ENCODE peak calls at places on chromosomes 6 and 20, in six cellular contexts. S, B, W, R, K and E are unnamed samples.

GRCh38 chr6:152459245-152459644 is 177.9 kb downstream of the SYNE1 start:
- DNase-seq in B (peak), R (no peak), W (no peak), S (no peak), K (no peak), E (no peak)

GRCh38 chr20:11553603-11554002 is 364.1 kb upstream of the BTBD3 start:
- DNase-seq in K (no peak), W (peak), S (peak), R (no peak), B (peak), E (no peak)

GRCh38 chr6:15322781-15323536 is 77.1 kb downstream of the JARID2 start:
- DNase-seq in B (no peak), R (no peak), W (no peak), K (no peak), S (no peak), E (no peak)

GRCh38 chr6:42257614-42258013 is 40.0 kb upstream of the MRPS10 start:
- DNase-seq in R (no peak), K (no peak), B (no peak), S (no peak), W (no peak), E (no peak)

GRCh38 chr6:41939091-41939847 is 2.3 kb downstream of the CCND3 start:
- DNase-seq in B (no peak), W (peak), K (no peak), R (peak), S (no peak), E (no peak)

GRCh38 chr6:82863771-82864170 is 201.9 kb downstream of the UBE3D start:
- DNase-seq in R (no peak), K (no peak), B (no peak), W (no peak), S (no peak), E (no peak)

GRCh38 chr6:79868098-79868722 is 79.1 kb downstream of the ELOVL4 start:
- DNase-seq in W (peak), S (peak), K (peak), B (peak), R (peak), E (peak)

GRCh38 chr6:34508425-34508824 is 42.5 kb downstream of the PACSIN1 start:
- DNase-seq in W (no peak), R (no peak), B (no peak), S (no peak), K (no peak), E (no peak)

GRCh38 chr6:170452767-170453545 is 100.2 kb downstream of the PSMB1 start:
- DNase-seq in K (no peak), S (no peak), R (no peak), W (no peak), B (no peak), E (no peak)

GRCh38 chr20:21520702-21521595 is 7.1 kb upstream of the NKX2-2 start:
- DNase-seq in R (no peak), W (no peak), B (no peak), K (no peak), S (no peak), E (no peak)

GRCh38 chr6:5656226-5656625 is 350.5 kb downstream of the NRN1 start:
- DNase-seq in R (no peak), K (no peak), S (no peak), W (no peak), B (no peak), E (no peak)

GRCh38 chr6:135722679-135723078 is 128.8 kb upstream of the PDE7B start:
- DNase-seq in K (no peak), B (peak), S (peak), R (no peak), W (no peak), E (peak)

GRCh38 chr6:146931214-146931613 is 273.0 kb upstream of the STXBP5 start:
- DNase-seq in B (no peak), S (peak), K (no peak), R (no peak), W (no peak), E (no peak)

GRCh38 chr6:154768280-154768679 is 35.1 kb downstream of the SCAF8 start:
- DNase-seq in K (no peak), S (no peak), B (no peak), W (no peak), R (no peak), E (no peak)

GRCh38 chr20:61868466-61869090 is 197.1 kb downstream of the TAF4 start:
- DNase-seq in S (no peak), K (no peak), B (no peak), W (no peak), R (no peak), E (no peak)

GRCh38 chr6:21023210-21023609 is 489.0 kb downstream of the CDKAL1 start:
- DNase-seq in K (no peak), W (no peak), B (no peak), R (no peak), S (no peak), E (no peak)

GRCh38 chr6:75204222-75204958 is 1.5 kb downstream of the COL12A1 start:
- DNase-seq in R (peak), S (peak), W (peak), B (peak), K (no peak), E (peak)

DNA sequence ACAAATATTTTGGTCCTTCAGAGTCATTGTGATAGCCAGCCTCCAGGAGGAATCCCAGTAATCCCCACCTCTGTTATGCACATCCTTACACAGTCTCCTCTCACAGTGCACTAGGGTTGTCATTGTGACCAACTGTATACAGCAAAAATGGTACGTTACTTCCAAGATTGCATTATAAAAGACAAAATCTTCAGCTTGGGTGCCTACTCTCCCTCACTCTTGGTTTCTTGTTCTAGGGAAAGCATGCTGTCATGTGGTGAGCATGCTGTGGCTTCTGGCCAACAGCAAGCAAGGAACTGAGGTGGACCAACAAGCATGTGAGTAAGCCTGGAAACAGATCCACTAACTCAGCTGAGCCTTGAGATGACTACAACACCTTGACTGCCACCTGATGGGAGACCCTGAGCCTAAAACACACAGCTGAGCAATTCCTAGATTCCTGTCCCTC is 130.1 kb upstream of the DST start:
- DNase-seq in R (no peak), B (peak), W (no peak), S (no peak), K (no peak), E (peak)
- TF ChIP-seq MYC in R (no peak), B (no peak), W (no peak), S (no peak), K (no peak), E (no peak)

DNA sequence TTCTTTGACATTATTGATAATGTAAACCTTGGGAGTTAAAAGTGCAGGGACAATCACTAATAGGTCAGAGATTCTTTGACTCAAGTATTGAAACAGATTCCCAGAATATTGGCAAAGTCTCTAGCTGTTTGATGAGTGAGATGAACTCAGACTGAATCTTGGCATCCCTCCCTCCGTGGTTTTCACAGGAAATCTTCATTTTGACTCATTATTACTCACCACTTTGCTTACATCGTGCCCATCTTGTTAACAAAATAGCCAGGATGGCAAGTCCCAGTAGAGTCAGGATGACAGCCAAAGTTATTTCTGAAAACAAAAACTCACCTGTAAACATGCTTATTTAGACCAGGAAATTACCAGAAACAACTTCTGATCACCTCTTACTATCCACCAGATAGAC is 2.0 kb downstream of the TSBP1 start:
- DNase-seq in K (no peak), S (no peak), B (peak), W (no peak), R (no peak), E (peak)
- TF ChIP-seq MYC in K (no peak), S (no peak), B (no peak), W (no peak), R (no peak), E (no peak)

DNA sequence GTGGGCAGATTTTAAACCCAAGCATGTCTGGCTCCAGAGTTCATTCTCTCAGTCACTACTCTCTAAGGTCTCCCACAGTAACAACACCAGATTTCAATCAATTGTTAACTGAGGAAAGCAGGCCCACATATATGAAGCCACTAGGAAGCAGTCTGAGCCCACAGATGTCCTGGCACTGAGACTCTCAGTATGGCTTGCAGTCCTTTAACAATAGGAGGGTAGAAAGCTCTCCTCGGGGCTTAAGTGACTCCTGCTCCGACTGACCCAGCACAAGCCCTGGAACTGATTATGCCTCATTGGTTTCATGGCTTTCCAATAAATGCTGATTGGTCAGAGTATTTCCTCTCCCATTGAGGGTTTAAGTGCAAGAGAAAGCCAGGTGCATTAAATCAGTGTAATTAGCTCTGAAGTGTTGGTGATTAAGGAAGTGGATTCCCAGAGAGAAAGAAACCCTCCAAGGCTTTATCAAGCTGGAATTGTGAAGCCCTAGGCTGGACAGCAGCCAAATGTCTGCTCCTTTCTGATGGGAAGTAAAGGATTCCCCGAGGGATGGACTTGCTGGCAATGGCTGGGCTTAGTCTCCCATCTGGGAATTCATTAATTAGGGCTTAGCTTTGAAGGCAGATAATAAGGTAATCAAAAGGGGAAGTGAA is 76.6 kb upstream of the PROKR2 start:
- DNase-seq in B (no peak), S (no peak), R (no peak), W (no peak), K (no peak), E (no peak)
- TF ChIP-seq MYC in B (no peak), S (no peak), R (no peak), W (no peak), K (no peak), E (no peak)

DNA sequence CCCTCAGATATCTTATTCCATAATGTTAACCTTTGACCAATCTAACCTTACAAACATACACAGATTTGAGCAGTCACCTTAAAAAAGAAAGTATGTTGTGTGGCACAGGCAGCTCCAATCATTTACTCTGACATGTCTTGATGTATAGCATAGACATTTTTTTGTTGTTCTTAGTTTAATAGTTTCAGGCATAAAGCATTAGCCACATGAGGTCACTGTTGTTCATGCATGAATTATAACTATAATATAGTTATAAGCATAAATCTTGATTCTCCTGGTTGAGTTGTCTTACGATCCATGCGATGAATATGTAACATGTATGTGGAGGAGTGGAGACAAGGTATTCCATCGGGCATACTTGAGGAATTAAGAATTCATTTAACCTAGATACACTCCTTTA is 26.1 kb upstream of the NKAIN2 start:
- DNase-seq in K (no peak), B (peak), W (peak), R (no peak), S (no peak), E (no peak)
- TF ChIP-seq MYC in K (no peak), B (no peak), W (no peak), R (no peak), S (no peak), E (no peak)

DNA sequence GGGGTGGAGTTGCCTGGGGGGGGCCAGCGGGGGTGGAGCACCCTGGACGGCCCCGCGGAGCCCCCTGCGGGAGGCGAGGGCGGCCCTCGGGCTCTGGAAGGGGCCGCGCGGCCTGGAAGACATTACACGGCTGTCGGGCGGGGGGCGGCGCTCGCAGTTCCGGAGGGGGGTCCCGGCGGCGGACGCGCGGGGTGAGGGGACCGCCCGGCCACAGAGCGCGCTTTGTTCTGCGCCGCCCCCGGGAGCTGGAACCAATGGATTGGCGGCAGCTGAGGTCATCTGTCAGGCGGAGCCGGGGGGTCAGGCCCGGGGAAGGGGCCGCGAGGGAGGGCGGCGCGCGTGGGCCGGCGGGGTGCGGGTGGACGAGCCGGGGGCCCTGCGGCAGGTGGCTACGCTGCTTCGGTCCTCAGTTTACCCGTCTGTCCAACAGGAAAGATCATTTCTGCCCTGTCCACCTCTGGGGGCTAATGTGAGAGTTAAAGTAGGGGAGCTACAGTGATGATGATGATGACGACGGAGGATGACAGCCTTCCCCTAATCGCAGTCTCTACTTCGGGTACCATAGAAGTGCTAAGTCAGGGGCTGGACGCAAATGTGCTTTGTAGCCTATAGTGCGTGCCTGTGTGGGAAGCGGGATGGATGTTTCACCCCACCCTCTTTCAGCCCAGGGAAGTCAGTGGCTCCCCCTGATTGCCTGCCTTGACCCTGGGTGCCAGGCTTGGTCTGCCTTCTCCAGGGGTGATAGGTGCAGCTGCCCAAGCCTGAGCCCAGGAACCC is 10.4 kb downstream of the SRXN1 start:
- DNase-seq in S (peak), W (no peak), R (peak), K (no peak), B (no peak), E (no peak)
- TF ChIP-seq MYC in S (peak), W (no peak), R (no peak), K (no peak), B (no peak), E (no peak)

GRCh38 chr6:98452721-98453120 is 381.7 kb upstream of the POU3F2 start:
- DNase-seq in S (no peak), W (no peak), K (no peak), B (no peak), R (no peak), E (no peak)

GRCh38 chr6:98463038-98463437 is 371.3 kb upstream of the POU3F2 start:
- DNase-seq in S (no peak), K (no peak), B (no peak), W (no peak), R (no peak), E (no peak)

GRCh38 chr6:98463629-98464028 is 370.7 kb upstream of the POU3F2 start:
- DNase-seq in K (no peak), S (no peak), B (no peak), W (no peak), R (no peak), E (no peak)

DNA sequence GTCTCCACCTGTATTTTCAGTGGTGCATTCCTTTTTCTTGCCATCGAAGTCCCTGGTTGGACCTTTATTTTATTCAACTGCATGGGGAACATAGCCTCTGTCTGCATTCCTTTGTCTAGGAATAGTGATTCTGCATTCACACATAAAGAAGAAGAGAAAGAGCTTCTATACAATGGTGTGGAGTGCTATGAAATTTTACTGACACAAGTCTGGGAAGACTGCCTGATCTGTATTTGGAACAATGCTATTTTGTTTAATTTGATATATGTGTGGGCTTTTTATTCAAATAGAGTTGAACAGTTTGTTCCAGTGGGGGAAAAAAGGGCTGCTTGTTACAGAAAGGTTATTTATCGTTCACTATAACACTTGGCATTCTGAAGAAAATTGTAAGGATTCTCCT is 375.7 kb upstream of the POU3F2 start:
- DNase-seq in K (no peak), B (no peak), R (no peak), S (no peak), W (no peak), E (no peak)
- TF ChIP-seq MYC in K (no peak), B (no peak), R (no peak), S (no peak), W (no peak), E (no peak)